ENCODE peak calls at places on chromosome 9, in six cellular contexts. Y is Jurkat, Clone E6-1; P is amniotic stem cell; Z is thyroid gland; K is GDM1; W is ACHN. M is an unnamed sample.

GRCh38 chr9:68509689-68510088 is 31.0 kb downstream of the TMEM252 start:
- DNase-seq in Y (no peak), P (no peak), Z (no peak), K (no peak), W (no peak), M (peak; percentile 80)

GRCh38 chr9:106964822-106965525 is 102.0 kb downstream of the ZNF462 start:
- DNase-seq in Y (no peak), P (no peak), Z (no peak), K (no peak), W (no peak), M (no peak)

GRCh38 chr9:116423149-116423548 is 264.0 kb upstream of the TRIM32 start:
- DNase-seq in Y (no peak), P (no peak), Z (no peak), K (no peak), W (no peak), M (no peak)

GRCh38 chr9:134025606-134026541 is 593 bp downstream of the BRD3OS start:
- DNase-seq in Y (peak; percentile 34), P (peak; percentile 7), Z (peak; percentile 51), K (no peak), W (peak; percentile 31), M (peak; percentile 25)

GRCh38 chr9:3447813-3448212 is 78.0 kb downstream of the RFX3 start:
- DNase-seq in Y (no peak), P (no peak), Z (no peak), K (no peak), W (no peak), M (no peak)

GRCh38 chr9:89601306-89601705 is 3.5 kb upstream of the GADD45G start:
- DNase-seq in Y (no peak), P (no peak), Z (no peak), K (no peak), W (no peak), M (no peak)

GRCh38 chr9:34653610-34654072 is 1.7 kb downstream of the IL11RA start:
- DNase-seq in Y (no peak), P (no peak), Z (no peak), K (no peak), W (no peak), M (no peak)

GRCh38 chr9:38295751-38296150 is 96.8 kb upstream of the ALDH1B1 start:
- DNase-seq in Y (no peak), P (no peak), Z (no peak), K (no peak), W (no peak), M (no peak)

GRCh38 chr9:4339357-4339756 is 39.5 kb upstream of the GLIS3 start:
- DNase-seq in Y (peak; percentile 66), P (peak; percentile 55), Z (peak; percentile 91), K (peak; percentile 14), W (peak; percentile 84), M (peak; percentile 52)

GRCh38 chr9:126373241-126373640 is 46.6 kb downstream of the MVB12B start:
- DNase-seq in Y (no peak), P (no peak), Z (peak; percentile 90), K (no peak), W (peak; percentile 8), M (no peak)

GRCh38 chr9:33377089-33377715 is 25.2 kb downstream of the AQP7 start:
- DNase-seq in Y (no peak), P (no peak), Z (no peak), K (no peak), W (no peak), M (no peak)

GRCh38 chr9:21591221-21592062 is 109.3 kb upstream of the IFNE start:
- DNase-seq in Y (no peak), P (peak; percentile 89), Z (peak; percentile 56), K (peak; percentile 21), W (no peak), M (peak; percentile 63)

GRCh38 chr9:91395553-91396470 is 27.8 kb downstream of the NFIL3 start:
- DNase-seq in Y (no peak), P (peak; percentile 61), Z (no peak), K (peak; percentile 33), W (peak; percentile 72), M (no peak)

GRCh38 chr9:16710888-16711287 is 159.6 kb downstream of the BNC2 start:
- DNase-seq in Y (no peak), P (no peak), Z (no peak), K (no peak), W (no peak), M (no peak)

GRCh38 chr9:97767891-97768290 is 70.8 kb upstream of the XPA start:
- DNase-seq in Y (no peak), P (no peak), Z (no peak), K (no peak), W (no peak), M (no peak)

GRCh38 chr9:7910426-7911015 is 110.9 kb upstream of the DMAC1 start:
- DNase-seq in Y (peak; percentile 26), P (no peak), Z (peak; percentile 4), K (no peak), W (no peak), M (no peak)

GRCh38 chr9:115111854-115112253 is 6.1 kb downstream of the TNC start:
- DNase-seq in Y (no peak), P (no peak), Z (no peak), K (no peak), W (no peak), M (no peak)

GRCh38 chr9:134851015-134851414 is 29.6 kb upstream of the FCN2 start:
- DNase-seq in Y (no peak), P (no peak), Z (no peak), K (no peak), W (no peak), M (no peak)

GRCh38 chr9:72362680-72363139 is 2.3 kb downstream of the ZFAND5 start:
- DNase-seq in Y (peak; percentile 43), P (peak; percentile 63), Z (peak; percentile 78), K (no peak), W (peak; percentile 29), M (no peak)

GRCh38 chr9:120625222-120625621 is 45.3 kb upstream of the CDK5RAP2 start:
- DNase-seq in Y (no peak), P (no peak), Z (no peak), K (no peak), W (no peak), M (no peak)

GRCh38 chr9:115992834-115993233 is 160.8 kb upstream of the PAPPA start:
- DNase-seq in Y (no peak), P (no peak), Z (no peak), K (no peak), W (no peak), M (no peak)

GRCh38 chr9:85872444-85872843 is 68.5 kb upstream of the NAA35 start:
- DNase-seq in Y (no peak), P (no peak), Z (no peak), K (no peak), W (no peak), M (no peak)

GRCh38 chr9:130780865-130781504 is 54.1 kb upstream of the ABL1 start:
- DNase-seq in Y (no peak), P (peak; percentile 67), Z (peak; percentile 60), K (no peak), W (peak; percentile 83), M (no peak)

GRCh38 chr9:98807811-98808195 is 333 bp downstream of the GALNT12 start:
- DNase-seq in Y (no peak), P (no peak), Z (no peak), K (no peak), W (peak; percentile 23), M (no peak)

GRCh38 chr9:92180669-92181181 is 65.5 kb upstream of the SPTLC1 start:
- DNase-seq in Y (no peak), P (peak; percentile 48), Z (no peak), K (peak; percentile 38), W (no peak), M (no peak)

GRCh38 chr9:128911529-128912035 is 9.2 kb upstream of the PHYHD1 start:
- DNase-seq in Y (no peak), P (no peak), Z (no peak), K (peak; percentile 23), W (no peak), M (peak; percentile 82)

GRCh38 chr9:134839441-134840125 is 41.0 kb upstream of the FCN2 start:
- DNase-seq in Y (no peak), P (no peak), Z (no peak), K (no peak), W (no peak), M (no peak)

GRCh38 chr9:32550046-32550608 is 2.0 kb upstream of the SMIM27 start:
- DNase-seq in Y (no peak), P (no peak), Z (peak; percentile 13), K (no peak), W (peak; percentile 39), M (no peak)

GRCh38 chr9:112380102-112380581 is at the start of gene HSDL2:
- DNase-seq in Y (no peak), P (peak; percentile 30), Z (peak; percentile 59), K (no peak), W (peak; percentile 34), M (no peak)

GRCh38 chr9:40884072-40884901 is 244.2 kb downstream of the FOXD4L6 start:
- DNase-seq in Y (no peak), P (no peak), Z (no peak), K (no peak), W (no peak), M (no peak)

GRCh38 chr9:135339378-135339973 is 140.1 kb upstream of the PPP1R26 start:
- DNase-seq in Y (no peak), P (no peak), Z (no peak), K (no peak), W (no peak), M (no peak)

GRCh38 chr9:79184821-79185220 is 386.9 kb upstream of the TLE4 start:
- DNase-seq in Y (no peak), P (no peak), Z (no peak), K (no peak), W (no peak), M (no peak)

GRCh38 chr9:122978586-122978985 is 37.8 kb downstream of the RABGAP1 start:
- DNase-seq in Y (no peak), P (no peak), Z (no peak), K (no peak), W (no peak), M (no peak)

GRCh38 chr9:15430920-15431844 is 8.5 kb downstream of the SNAPC3 start:
- DNase-seq in Y (no peak), P (no peak), Z (peak; percentile 51), K (no peak), W (no peak), M (no peak)

GRCh38 chr9:119677811-119678530 is 308.7 kb upstream of the BRINP1 start:
- DNase-seq in Y (no peak), P (no peak), Z (no peak), K (no peak), W (no peak), M (no peak)

GRCh38 chr9:104279535-104280215 is 185.6 kb downstream of the SMC2 start:
- DNase-seq in Y (no peak), P (no peak), Z (no peak), K (no peak), W (peak; percentile 27), M (no peak)